ENCODE peak calls at places on chromosome 18, in four cellular contexts. One of them, this sample, is unnamed. For H3K27me3, the result is how much of the 10 kb centered on the place peaks cover.

GRCh38 chr18:41906528-41907256 is 48.3 kb upstream of the PIK3C3 start:
- DNase-seq in GM12878: peak
- DNase-seq in K562: peak
- DNase-seq in HepG2: peak
- DNase-seq in this sample: peak

GRCh38 chr18:21868770-21869169 is 128.2 kb downstream of the MIB1 start:
- DNase-seq in GM12878: no peak
- DNase-seq in HepG2: no peak
- DNase-seq in K562: no peak
- DNase-seq in this sample: no peak

GRCh38 chr18:58915006-58915799 is 50.5 kb downstream of the ZNF532 start:
- DNase-seq in HepG2: no peak
- DNase-seq in K562: no peak
- DNase-seq in GM12878: no peak
- DNase-seq in this sample: peak

GRCh38 chr18:59549797-59550516 is 147.3 kb downstream of the CCBE1 start:
- DNase-seq in HepG2: no peak
- DNase-seq in GM12878: no peak
- DNase-seq in K562: no peak
- DNase-seq in this sample: no peak

GRCh38 chr18:62716679-62717058 is 1.3 kb downstream of the PHLPP1 start:
- DNase-seq in K562: peak
- DNase-seq in GM12878: no peak
- DNase-seq in HepG2: no peak
- DNase-seq in this sample: peak

GRCh38 chr18:13301691-13302469 is 83.3 kb downstream of the LDLRAD4 start:
- DNase-seq in K562: no peak
- DNase-seq in HepG2: no peak
- DNase-seq in GM12878: no peak
- DNase-seq in this sample: no peak

GRCh38 chr18:70075906-70076305 is 128.2 kb upstream of the CD226 start:
- DNase-seq in GM12878: no peak
- DNase-seq in K562: no peak
- DNase-seq in HepG2: no peak
- DNase-seq in this sample: no peak

GRCh38 chr18:45517181-45517741 is 98.0 kb upstream of the SLC14A2 start:
- DNase-seq in K562: no peak
- DNase-seq in GM12878: no peak
- DNase-seq in HepG2: no peak
- DNase-seq in this sample: no peak

GRCh38 chr18:56076735-56077134 is 488.7 kb upstream of the TCF4 start:
- DNase-seq in K562: no peak
- DNase-seq in HepG2: no peak
- DNase-seq in GM12878: no peak
- DNase-seq in this sample: no peak

GRCh38 chr18:2680216-2680792 is 24.8 kb downstream of the SMCHD1 start:
- DNase-seq in GM12878: no peak
- DNase-seq in HepG2: no peak
- DNase-seq in K562: no peak
- DNase-seq in this sample: no peak

DNA sequence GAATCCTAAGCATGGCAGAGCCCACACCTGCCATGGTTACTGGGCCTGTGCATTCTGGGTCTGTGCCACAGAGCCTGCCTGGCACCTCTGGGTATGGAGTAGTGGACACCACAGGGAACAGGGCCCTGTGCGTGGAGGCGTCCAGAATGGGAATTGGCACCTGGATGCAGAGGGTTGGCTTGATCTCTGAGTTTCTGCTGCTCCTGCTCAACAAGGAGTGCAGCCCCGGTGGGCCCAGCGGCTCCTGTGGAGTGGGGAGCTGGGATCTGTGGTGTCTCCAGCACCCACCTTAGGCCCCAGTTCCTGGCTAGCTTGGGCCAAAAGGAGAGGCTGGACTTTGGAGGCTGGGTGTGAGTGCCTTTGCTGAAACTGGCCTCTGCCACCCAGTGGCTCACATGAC is 7.9 kb upstream of the ANKRD62 start:
- DNase-seq in GM12878: no peak
- DNase-seq in HepG2: no peak
- DNase-seq in K562: no peak
- DNase-seq in this sample: no peak
- TF ChIP-seq MYC in GM12878: no peak
- TF ChIP-seq MYC in HepG2: no peak
- TF ChIP-seq MYC in K562: no peak
- TF ChIP-seq MYC in this sample: no peak

DNA sequence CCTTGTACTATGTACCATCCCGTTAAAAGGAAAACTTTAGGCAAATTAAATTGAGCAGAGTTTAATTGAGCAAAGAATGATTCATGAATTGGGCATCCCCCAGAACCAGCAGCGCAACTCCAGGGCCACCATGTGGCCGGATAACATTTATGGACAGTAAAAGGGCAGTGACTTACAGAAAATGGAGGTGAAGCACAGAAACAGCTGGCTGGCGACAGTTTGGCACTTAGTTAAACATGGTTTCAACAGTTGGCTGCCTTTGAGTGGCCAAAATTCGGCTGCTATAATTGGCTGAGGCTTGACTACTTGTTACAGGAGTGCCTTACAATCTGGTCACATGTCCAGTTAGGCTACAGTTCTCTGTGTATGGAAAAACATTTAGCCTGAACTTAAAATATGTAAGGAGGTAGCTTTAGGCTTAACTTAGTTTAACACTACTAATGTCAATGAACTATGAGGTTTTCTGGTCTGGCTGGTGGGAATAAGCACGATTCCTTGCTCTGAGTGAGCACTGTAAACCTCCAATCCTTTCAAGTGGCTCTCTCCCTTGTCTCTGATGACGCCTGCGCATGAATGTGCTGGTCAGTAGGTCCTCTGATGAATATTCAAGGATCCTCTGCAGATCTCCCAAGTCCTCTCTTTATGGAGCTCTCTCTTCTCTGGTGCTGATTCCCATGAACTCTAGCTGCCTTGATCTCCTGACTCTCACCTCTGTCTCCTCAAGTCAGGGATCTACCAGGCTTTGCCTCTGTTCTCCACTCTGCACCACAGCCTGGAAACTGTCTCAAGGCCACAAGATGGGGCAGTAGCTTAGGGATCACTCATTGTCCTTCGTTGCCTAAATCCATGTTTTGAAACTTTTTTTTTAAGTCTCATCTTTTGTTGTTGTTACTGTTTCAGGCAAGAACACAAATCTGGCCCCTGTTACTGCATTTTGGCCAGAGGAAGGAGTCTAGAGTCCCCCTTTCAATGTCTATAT is 24.4 kb upstream of the RAB31 start:
- DNase-seq in K562: no peak
- DNase-seq in GM12878: no peak
- DNase-seq in HepG2: peak
- DNase-seq in this sample: peak
- H3K27me3 ChIP-seq in K562: under half
- H3K27me3 ChIP-seq in GM12878: under half
- H3K27me3 ChIP-seq in HepG2: under half
- H3K27me3 ChIP-seq in this sample: under half

GRCh38 chr18:25253136-25253535 is 98.8 kb downstream of the ZNF521 start:
- DNase-seq in GM12878: no peak
- DNase-seq in HepG2: no peak
- DNase-seq in K562: no peak
- DNase-seq in this sample: peak
- TF ChIP-seq MYC in GM12878: no peak
- TF ChIP-seq MYC in HepG2: no peak
- TF ChIP-seq MYC in K562: no peak
- TF ChIP-seq MYC in this sample: no peak

DNA sequence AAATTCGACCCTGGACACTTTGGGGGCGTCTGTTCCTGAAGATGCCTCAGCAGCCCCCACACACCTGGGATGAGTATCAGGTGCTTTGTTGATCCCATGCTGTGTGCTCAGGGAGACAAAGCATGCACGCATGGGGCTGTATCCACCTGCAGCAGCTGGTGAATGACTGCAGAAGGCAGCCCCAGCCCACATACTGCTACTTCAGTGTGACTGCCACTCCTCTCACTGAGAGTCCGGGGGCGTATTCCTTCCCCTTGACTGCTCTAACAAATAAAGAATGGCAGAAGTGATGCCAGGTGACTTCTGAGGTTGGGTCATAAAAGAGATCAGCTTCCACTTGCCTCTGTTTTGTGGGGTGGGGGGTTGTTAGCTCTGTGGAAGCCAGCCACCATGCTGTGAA is 289.5 kb downstream of the CELF4 start:
- DNase-seq in HepG2: no peak
- DNase-seq in K562: no peak
- DNase-seq in GM12878: no peak
- DNase-seq in this sample: no peak
- H3K27me3 ChIP-seq in HepG2: under half
- H3K27me3 ChIP-seq in K562: under half
- H3K27me3 ChIP-seq in GM12878: under half
- H3K27me3 ChIP-seq in this sample: under half

DNA sequence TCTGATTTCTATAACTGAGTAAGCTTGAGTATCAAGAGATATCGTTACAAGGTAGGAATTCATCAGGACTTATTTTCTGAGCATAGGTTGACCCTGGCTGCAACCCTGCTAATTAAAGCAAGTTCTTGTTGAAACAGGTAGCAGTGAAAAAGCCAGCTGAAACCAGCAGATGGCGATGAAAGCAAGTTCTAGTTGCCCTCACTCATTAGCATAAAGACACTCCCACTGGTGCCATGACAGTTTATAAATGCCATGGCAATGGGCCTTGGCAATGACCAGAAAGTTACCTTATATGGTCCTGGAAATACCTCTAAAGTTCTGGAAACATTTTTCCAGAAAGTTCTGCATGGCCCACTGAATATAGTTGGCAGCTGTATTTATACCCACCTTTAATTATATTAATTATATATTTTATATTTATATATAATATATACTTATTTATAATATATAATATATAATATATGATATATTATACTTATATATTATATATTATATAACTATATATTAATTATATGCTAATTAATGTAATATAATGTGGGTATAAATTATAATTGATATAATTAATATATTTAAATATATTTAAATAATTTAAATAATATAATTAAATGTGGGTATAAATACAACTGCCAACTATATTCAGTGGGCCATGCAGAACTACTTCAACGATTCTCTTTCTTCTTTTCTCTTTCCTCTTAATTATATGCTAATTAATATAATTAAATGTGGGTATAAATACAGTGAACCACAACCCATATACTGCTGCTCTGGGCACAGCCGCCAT is 188.0 kb downstream of the CDH7 start:
- DNase-seq in K562: no peak
- DNase-seq in GM12878: peak
- DNase-seq in HepG2: peak
- DNase-seq in this sample: peak
- TF ChIP-seq MYC in K562: no peak
- TF ChIP-seq MYC in GM12878: no peak
- TF ChIP-seq MYC in HepG2: no peak
- TF ChIP-seq MYC in this sample: no peak

This sample was measured in endothelial cell of umbilical vein.